ENCODE peak calls at places on chromosome 20, in five cellular contexts. Z is GM12878, N is H1, L is HepG2, M is K562. O is an unnamed sample.

GRCh38 chr20:61443541-61444126 is 191.6 kb downstream of the CDH4 start:
- DNase-seq in N (no peak), M (no peak), Z (no peak), L (no peak), O (no peak)

GRCh38 chr20:49715466-49715865 is 1.8 kb upstream of the B4GALT5 start:
- DNase-seq in Z (no peak), M (no peak), N (no peak), L (no peak), O (no peak)

GRCh38 chr20:44206132-44206531 is 4.4 kb downstream of the OSER1 start:
- DNase-seq in N (no peak), L (peak), Z (no peak), M (no peak), O (no peak)

GRCh38 chr20:3749689-3750639 is 17.5 kb downstream of the HSPA12B start:
- DNase-seq in M (peak), Z (no peak), L (peak), N (peak), O (peak)

GRCh38 chr20:50111120-50111828 is 1.7 kb downstream of the UBE2V1 start:
- DNase-seq in M (no peak), N (no peak), Z (no peak), L (no peak), O (no peak)

GRCh38 chr20:31820228-31820627 is 1.1 kb downstream of the MYLK2 start:
- DNase-seq in M (no peak), Z (no peak), L (no peak), N (no peak), O (no peak)

GRCh38 chr20:14193885-14194284 is 143.5 kb downstream of the FLRT3 start:
- DNase-seq in N (no peak), Z (no peak), M (no peak), L (no peak), O (no peak)

GRCh38 chr20:52809003-52809402 is 163.2 kb upstream of the TSHZ2 start:
- DNase-seq in N (no peak), M (no peak), L (no peak), Z (no peak), O (no peak)

GRCh38 chr20:31673943-31674463 is 36.3 kb downstream of the COX4I2 start:
- DNase-seq in Z (no peak), N (no peak), M (no peak), L (no peak), O (no peak)

GRCh38 chr20:58716476-58717277 is 24.1 kb downstream of the NPEPL1 start:
- DNase-seq in M (no peak), L (peak), Z (no peak), N (no peak), O (peak)

GRCh38 chr20:49245921-49246740 is 26.9 kb downstream of the DDX27 start:
- DNase-seq in L (peak), Z (no peak), M (peak), N (no peak), O (no peak)

GRCh38 chr20:14441201-14441600 is 103.8 kb upstream of the FLRT3 start:
- DNase-seq in L (no peak), M (no peak), N (no peak), Z (no peak), O (no peak)

GRCh38 chr20:831251-831650 is 2.3 kb upstream of the FAM110A start:
- DNase-seq in Z (no peak), M (no peak), L (no peak), N (no peak), O (no peak)

GRCh38 chr20:19969106-19969505 is 48.1 kb upstream of the NAA20 start:
- DNase-seq in M (no peak), Z (no peak), L (no peak), N (no peak), O (no peak)

GRCh38 chr20:43721097-43721428 is 5.7 kb downstream of the GTSF1L start:
- DNase-seq in L (no peak), Z (no peak), N (no peak), M (no peak), O (no peak)

GRCh38 chr20:60013296-60014142 is 55.3 kb downstream of the CDH26 start:
- DNase-seq in N (no peak), L (no peak), M (no peak), Z (no peak), O (no peak)

GRCh38 chr20:48722737-48723191 is 105.0 kb downstream of the PREX1 start:
- DNase-seq in L (peak), N (no peak), M (no peak), Z (no peak), O (no peak)

GRCh38 chr20:53735536-53736050 is 142.0 kb upstream of the ZNF217 start:
- DNase-seq in N (no peak), L (no peak), M (no peak), Z (no peak), O (no peak)

GRCh38 chr20:34524426-34524825 is 8.2 kb downstream of the DYNLRB1 start:
- DNase-seq in L (no peak), Z (no peak), M (no peak), N (no peak), O (no peak)

GRCh38 chr20:46084805-46085792 is 4.7 kb downstream of the NCOA5 start:
- DNase-seq in N (no peak), L (peak), M (no peak), Z (no peak), O (no peak)

GRCh38 chr20:55415567-55416142 is 589.7 kb downstream of the CBLN4 start:
- DNase-seq in N (no peak), L (peak), Z (no peak), M (no peak), O (no peak)

GRCh38 chr20:2840138-2840966 is at the start of the genes PCED1A and VPS16:
- DNase-seq in M (peak), N (peak), Z (peak), L (peak), O (peak)

GRCh38 chr20:21564127-21564773 is 50.4 kb upstream of the NKX2-2 start:
- DNase-seq in N (no peak), Z (no peak), M (no peak), L (peak), O (no peak)
- TF ChIP-seq CREB1 in N (no peak), Z (no peak), M (no peak), L (no peak), O (no peak)

GRCh38 chr20:9958693-9959092 is 76.1 kb upstream of the ANKEF1 start:
- DNase-seq in L (no peak), M (no peak), Z (no peak), N (no peak), O (no peak)

DNA sequence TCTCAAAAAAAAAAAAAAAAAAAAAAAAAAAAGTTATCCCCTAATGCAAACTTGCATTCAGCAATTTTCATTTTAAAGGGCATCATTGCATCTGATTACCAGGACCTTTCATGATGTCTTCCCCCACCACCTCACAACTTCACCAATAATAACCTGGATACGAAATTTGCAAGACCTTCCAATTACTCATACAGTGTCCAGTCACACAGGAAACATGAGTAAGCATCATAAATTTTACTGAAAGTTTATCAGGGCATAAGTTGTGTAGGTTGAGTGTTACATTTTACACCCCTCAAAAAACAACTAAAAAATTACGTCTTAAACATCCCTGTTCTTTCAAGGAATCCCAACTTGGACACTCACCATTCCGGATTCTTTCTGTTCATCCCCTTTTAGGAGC is 79.1 kb upstream of the ANKEF1 start:
- DNase-seq in N (no peak), L (no peak), Z (no peak), M (no peak), O (no peak)
- TF ChIP-seq MAX in N (no peak), L (no peak), Z (no peak), M (no peak), O (no peak)

DNA sequence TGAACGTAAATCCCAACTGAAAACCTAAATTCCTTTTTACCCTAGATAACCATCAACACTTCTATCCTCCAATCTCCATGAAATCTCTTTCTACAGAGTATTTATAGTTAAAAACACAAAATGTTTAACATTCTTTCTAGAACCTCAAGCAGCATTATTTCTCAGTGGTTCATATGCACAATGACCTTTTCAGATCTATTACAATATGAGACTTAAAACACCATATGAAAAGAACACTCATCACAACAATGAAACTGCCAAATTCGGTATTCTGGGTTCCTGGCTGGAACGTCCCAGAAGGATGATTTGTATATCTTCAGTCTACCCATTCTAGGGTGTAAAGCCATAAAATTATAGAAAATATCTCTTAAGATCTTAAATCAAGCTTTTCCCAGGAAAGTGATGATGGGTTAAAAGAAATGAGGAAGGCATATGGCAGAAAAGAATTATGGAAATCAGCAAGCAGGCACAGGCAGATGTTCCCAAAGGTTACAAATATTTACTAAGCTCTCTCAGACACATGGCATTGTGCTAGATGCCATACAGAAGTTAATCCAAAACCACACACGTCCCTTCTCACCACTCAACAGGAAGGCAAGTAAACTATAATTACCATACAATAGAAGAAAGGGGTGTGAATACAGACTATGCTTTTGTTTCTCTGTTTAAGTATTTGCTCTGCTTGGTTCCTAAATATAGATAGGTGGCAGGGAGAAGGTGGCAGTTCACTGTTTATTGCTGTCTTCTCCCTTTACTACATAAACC is 118.0 kb downstream of the CHD6 start:
- DNase-seq in Z (no peak), L (no peak), M (no peak), N (no peak), O (no peak)
- TF ChIP-seq CREB1 in Z (no peak), L (no peak), M (no peak), N (no peak), O (no peak)

DNA sequence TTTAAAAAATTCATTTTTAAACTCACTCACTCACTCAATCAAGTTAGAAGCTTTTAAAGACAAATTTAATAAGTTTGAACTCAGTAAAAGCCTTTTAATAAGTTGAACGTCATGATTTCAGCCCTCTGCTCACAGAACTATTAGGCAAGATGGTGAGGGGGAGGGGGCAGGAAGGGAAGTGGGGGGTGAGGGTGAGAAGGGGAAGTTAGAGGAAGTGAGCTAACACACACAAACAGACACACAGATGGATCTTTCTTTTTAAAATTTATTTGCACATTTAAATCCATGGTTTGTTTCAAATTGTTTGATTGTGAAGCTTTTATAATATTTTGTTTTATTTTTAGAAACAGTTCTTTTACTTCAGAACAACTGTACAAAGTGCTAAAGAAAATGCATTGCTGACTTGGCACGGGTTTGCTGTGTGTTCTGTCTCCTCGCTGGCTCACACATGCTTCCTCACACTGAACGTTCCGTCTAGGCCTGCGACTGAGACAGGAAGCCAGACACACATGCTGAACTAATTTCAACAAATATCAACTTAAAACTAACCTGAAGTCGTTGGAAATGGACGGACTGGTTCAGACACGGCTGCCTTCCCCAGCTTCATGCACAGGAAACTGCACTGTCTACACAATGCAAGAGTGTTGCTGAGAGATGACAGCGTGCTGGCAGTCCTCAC is 7.9 kb upstream of the ZBP1 start:
- DNase-seq in L (no peak), M (no peak), Z (no peak), N (no peak), O (no peak)
- TF ChIP-seq MAX in L (no peak), M (no peak), Z (no peak), N (no peak), O (no peak)

DNA sequence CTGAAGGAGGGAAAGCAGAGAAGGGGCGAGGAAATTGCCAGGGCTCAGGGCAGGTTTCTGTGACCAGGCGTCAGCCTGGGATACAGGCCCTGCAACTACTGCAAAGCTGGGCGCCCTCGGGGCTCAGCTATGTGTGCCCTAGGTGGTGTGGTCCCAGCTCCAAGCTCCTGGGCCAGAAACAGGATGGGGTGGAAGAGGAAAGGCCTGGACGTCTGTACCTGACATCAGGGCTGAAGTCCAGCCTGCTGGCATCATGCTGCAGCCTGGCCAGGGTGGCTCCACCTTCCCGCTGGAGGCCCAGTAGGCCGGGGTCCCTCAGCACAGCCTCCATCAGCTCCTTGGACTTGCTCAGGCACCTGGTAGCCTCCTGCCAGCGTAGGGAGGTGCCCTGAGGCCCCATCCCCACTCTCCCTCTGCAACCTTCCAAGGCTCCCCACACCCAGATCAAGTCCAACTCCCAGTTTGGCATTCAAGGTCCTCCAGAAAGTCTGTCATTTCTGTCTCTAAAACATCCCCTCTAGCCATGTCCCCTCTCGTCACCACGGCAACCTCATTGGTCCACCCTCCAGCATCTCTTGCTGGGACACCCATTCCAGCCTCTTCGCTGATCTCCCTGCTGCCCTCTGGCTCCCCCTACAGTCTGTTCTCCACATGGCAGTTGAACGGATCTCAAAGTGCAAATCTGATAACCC is 38.2 kb downstream of the KIAA1755 start:
- DNase-seq in L (peak), M (peak), N (no peak), Z (no peak), O (peak)
- TF ChIP-seq CREB1 in L (no peak), M (no peak), N (no peak), Z (no peak), O (no peak)

GRCh38 chr20:39518649-39519048 is 556.5 kb downstream of the DHX35 start:
- DNase-seq in N (no peak), Z (no peak), M (no peak), L (no peak), O (no peak)

GRCh38 chr20:39516964-39517363 is 554.8 kb downstream of the DHX35 start:
- DNase-seq in L (no peak), Z (no peak), N (no peak), M (no peak), O (no peak)
- TF ChIP-seq MAX in L (no peak), Z (no peak), N (no peak), M (no peak), O (no peak)

GRCh38 chr20:63275825-63276224 is 3.2 kb downstream of the ARFGAP1 start:
- DNase-seq in Z (no peak), L (no peak), M (no peak), N (no peak), O (no peak)

GRCh38 chr20:63272105-63273078 is at the start of gene ARFGAP1:
- DNase-seq in L (peak), N (no peak), M (peak), Z (peak), O (peak)

GRCh38 chr20:63274381-63275228 is 2.0 kb downstream of the ARFGAP1 start:
- DNase-seq in Z (no peak), L (no peak), N (no peak), M (no peak), O (no peak)

GRCh38 chr20:63273180-63273579 is 567 bp downstream of the ARFGAP1 start:
- DNase-seq in Z (no peak), M (no peak), N (no peak), L (no peak), O (no peak)

DNA sequence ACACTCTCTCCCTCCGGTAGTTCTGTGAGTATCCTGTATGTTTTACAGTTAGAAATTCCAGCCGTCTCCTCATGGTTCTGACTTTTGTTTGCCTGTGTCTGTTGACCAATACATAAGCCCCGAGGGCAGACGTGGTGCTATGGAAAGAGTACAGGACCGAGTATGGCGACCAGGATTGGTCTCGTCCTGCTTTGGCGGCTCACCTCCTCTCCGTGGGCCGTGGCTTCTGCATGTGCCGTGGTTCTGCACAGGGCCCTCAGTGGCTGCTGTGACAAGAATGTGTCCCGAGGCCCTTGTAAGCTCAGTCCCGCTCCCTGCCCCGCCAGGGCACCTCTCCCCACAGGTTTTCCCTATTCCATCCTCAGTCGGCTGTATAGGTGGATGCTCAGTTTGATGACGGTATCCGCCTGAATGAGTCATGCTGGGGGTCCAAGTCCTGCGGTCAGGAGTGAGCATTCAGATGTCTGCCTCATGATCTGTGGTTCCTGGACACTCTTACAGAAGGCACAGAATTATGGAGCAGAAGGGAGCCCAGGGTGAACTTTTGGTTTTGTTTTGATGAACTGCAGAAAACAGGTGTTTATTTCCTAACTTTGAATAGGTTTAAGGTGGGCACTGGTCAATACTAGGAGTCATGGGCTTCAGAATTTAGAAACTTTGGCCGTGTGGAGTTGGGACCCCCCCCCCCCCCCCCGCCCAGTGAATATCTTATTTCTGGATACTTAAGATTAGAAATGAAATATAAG is 1.2 kb downstream of the ARFGAP1 start:
- DNase-seq in L (peak), M (peak), Z (no peak), N (no peak), O (no peak)
- TF ChIP-seq CREB1 in L (peak), M (no peak), Z (no peak), N (no peak), O (no peak)

DNA sequence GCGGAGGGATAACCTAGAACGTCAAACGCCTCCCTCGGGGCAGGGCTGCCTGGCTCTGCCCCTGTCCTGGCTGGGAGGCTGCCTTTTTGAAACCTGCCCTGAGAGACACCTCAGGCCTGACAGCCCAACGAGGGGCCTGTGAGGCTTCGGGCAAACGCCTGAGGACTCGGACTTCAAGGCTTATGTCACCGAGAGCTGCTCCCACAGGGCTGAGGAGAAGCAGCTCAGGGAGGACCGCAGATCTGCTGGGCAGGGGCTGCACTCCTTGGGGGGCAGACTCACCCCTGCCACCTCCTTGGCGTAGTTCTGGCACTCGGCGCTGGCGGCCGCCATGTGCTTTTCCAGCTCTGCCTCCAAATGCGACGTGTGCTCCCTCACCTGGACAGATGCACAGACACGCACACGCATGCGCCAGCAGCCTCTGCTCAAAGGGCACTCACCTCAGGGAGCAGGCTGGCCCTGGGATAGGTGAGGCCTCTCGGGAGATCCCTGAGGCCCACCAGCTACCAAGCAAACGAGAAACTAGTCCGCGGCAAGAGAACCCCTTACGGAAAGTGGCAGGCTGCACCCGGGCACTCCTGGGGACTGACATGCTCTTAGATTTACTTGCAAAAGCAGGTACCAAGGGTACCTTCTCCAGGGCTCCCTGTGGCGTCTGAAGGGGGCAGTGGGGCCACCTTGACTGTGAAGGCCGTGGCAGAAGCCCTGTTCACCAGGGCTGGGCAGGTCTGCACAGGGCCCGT is 49.6 kb downstream of the DSTN start:
- DNase-seq in L (no peak), Z (no peak), M (no peak), N (no peak), O (peak)
- TF ChIP-seq MAX in L (no peak), Z (no peak), M (no peak), N (no peak), O (no peak)

GRCh38 chr20:16974080-16974854 is 226.1 kb downstream of the OTOR start:
- DNase-seq in L (no peak), M (no peak), Z (no peak), N (no peak), O (no peak)
- TF ChIP-seq CREB1 in L (no peak), M (no peak), Z (no peak), N (no peak), O (no peak)

O was measured in WTC11.